ENCODE peak calls at places on chromosomes 2 and 18, in nine cellular contexts. X is neural progenitor cell, L is IMR-90, R is cardiac muscle cell, Z is left ventricle myocardium inferior, Q is heart left ventricle, W is K562, K is prostate gland, V is right cardiac atrium. N is an unnamed sample. For H3K4me1, the result is how much of the 10 kb centered on the place peaks cover.

GRCh38 chr2:222504714-222505113 is 80.4 kb downstream of the SGPP2 start:
- DNase-seq in X (no peak), L (no peak), R (no peak), Z (no peak), Q (no peak), W (no peak), K (no peak), V (no peak), N (no peak)

GRCh38 chr2:197378494-197378972 is 56.3 kb downstream of the SF3B1 start:
- DNase-seq in X (peak), L (peak), R (peak), Z (no peak), Q (no peak), W (peak), K (peak), V (no peak), N (no peak)

GRCh38 chr2:56130463-56131070 is 53.2 kb upstream of the CCDC85A start:
- DNase-seq in X (peak), L (peak), R (peak), Z (no peak), Q (no peak), W (peak), K (no peak), V (no peak), N (no peak)

GRCh38 chr18:7815797-7816196 is 248.7 kb downstream of the PTPRM start:
- DNase-seq in X (no peak), L (no peak), R (no peak), Z (no peak), Q (no peak), W (no peak), K (no peak), V (no peak), N (no peak)

GRCh38 chr18:8949206-8949605 is 153.3 kb upstream of the NDUFV2 start:
- DNase-seq in X (no peak), L (peak), R (no peak), Z (no peak), Q (no peak), W (no peak), K (no peak), V (no peak), N (no peak)

GRCh38 chr2:215540646-215541045 is 104.8 kb upstream of the FN1 start:
- DNase-seq in X (no peak), L (peak), R (no peak), Z (no peak), Q (no peak), W (no peak), K (no peak), V (no peak), N (no peak)

GRCh38 chr2:88765154-88765948 is 73.9 kb downstream of the RPIA start:
- DNase-seq in X (peak), L (peak), R (peak), Z (no peak), Q (peak), W (no peak), K (no peak), V (peak), N (no peak)

GRCh38 chr2:1032030-1032429 is 81.4 kb downstream of the SNTG2 start:
- DNase-seq in X (no peak), L (no peak), R (no peak), Z (no peak), Q (no peak), W (no peak), K (no peak), V (no peak), N (no peak)

GRCh38 chr2:71503827-71504226 is 50.5 kb downstream of the DYSF start:
- DNase-seq in X (no peak), L (no peak), R (peak), Z (peak), Q (peak), W (no peak), K (no peak), V (peak), N (no peak)

GRCh38 chr2:161418715-161419337 is 2.7 kb downstream of the TBR1 start:
- DNase-seq in X (peak), L (peak), R (peak), Z (no peak), Q (no peak), W (peak), K (no peak), V (no peak), N (no peak)

GRCh38 chr2:210399440-210400041 is 77.0 kb downstream of the LANCL1 start:
- DNase-seq in X (no peak), L (peak), R (peak), Z (no peak), Q (no peak), W (no peak), K (no peak), V (no peak), N (no peak)

GRCh38 chr2:167069855-167070254 is 181.6 kb downstream of the XIRP2 start:
- DNase-seq in X (no peak), L (peak), R (no peak), Z (no peak), Q (no peak), W (no peak), K (no peak), V (no peak), N (no peak)

GRCh38 chr18:8367217-8367988 is 241.8 kb upstream of the RAB12 start:
- DNase-seq in X (peak), L (no peak), R (peak), Z (no peak), Q (no peak), W (peak), K (peak), V (peak), N (no peak)

GRCh38 chr18:32333781-32334180 is 136.9 kb downstream of the GAREM1 start:
- DNase-seq in X (peak), L (no peak), R (no peak), Z (no peak), Q (peak), W (no peak), K (peak), V (no peak), N (no peak)

GRCh38 chr18:74457043-74457742 is at the start of gene DIPK1C:
- DNase-seq in X (peak), L (no peak), R (peak), Z (peak), Q (peak), W (no peak), K (no peak), V (no peak), N (no peak)

GRCh38 chr18:27501651-27502050 is 316.5 kb upstream of the CHST9 start:
- DNase-seq in X (no peak), L (no peak), R (no peak), Z (no peak), Q (no peak), W (no peak), K (no peak), V (no peak), N (no peak)

GRCh38 chr2:214830794-214831346 is 21.4 kb upstream of the BARD1 start:
- DNase-seq in X (peak), L (peak), R (no peak), Z (no peak), Q (no peak), W (peak), K (no peak), V (no peak), N (no peak)

GRCh38 chr2:43453771-43454170 is 142.1 kb downstream of the THADA start:
- DNase-seq in X (no peak), L (no peak), R (no peak), Z (no peak), Q (no peak), W (no peak), K (no peak), V (no peak), N (no peak)

GRCh38 chr18:77096031-77096371 is 36.6 kb downstream of the MBP start:
- DNase-seq in X (no peak), L (no peak), R (no peak), Z (no peak), Q (no peak), W (no peak), K (no peak), V (no peak), N (no peak)

GRCh38 chr2:16508061-16508851 is 157.4 kb downstream of the CYRIA start:
- DNase-seq in X (peak), L (no peak), R (peak), Z (peak), Q (peak), W (peak), K (peak), V (peak), N (no peak)

GRCh38 chr18:59502222-59502898 is 143.3 kb upstream of the LMAN1 start:
- DNase-seq in X (no peak), L (peak), R (peak), Z (peak), Q (peak), W (no peak), K (peak), V (peak), N (no peak)

GRCh38 chr2:84701880-84702279 is 179.0 kb downstream of the TRABD2A start:
- DNase-seq in X (no peak), L (peak), R (no peak), Z (no peak), Q (no peak), W (no peak), K (no peak), V (no peak), N (no peak)

GRCh38 chr2:152098033-152098797 is 629 bp downstream of the CACNB4 start:
- DNase-seq in X (peak), L (no peak), R (peak), Z (peak), Q (peak), W (no peak), K (peak), V (peak), N (peak)

GRCh38 chr18:45662468-45662867 is 47.2 kb downstream of the SLC14A2 start:
- DNase-seq in X (no peak), L (peak), R (no peak), Z (no peak), Q (no peak), W (no peak), K (no peak), V (no peak), N (peak)

GRCh38 chr18:77314952-77315351 is 65.3 kb downstream of the GALR1 start:
- DNase-seq in X (no peak), L (no peak), R (no peak), Z (no peak), Q (no peak), W (no peak), K (no peak), V (no peak), N (no peak)

GRCh38 chr2:23199115-23199918 is 185.7 kb upstream of the KLHL29 start:
- DNase-seq in X (peak), L (peak), R (no peak), Z (no peak), Q (no peak), W (peak), K (no peak), V (no peak), N (no peak)

GRCh38 chr2:65658253-65658652 is 225.9 kb upstream of the SPRED2 start:
- DNase-seq in X (no peak), L (no peak), R (no peak), Z (no peak), Q (no peak), W (no peak), K (no peak), V (no peak), N (no peak)
- H3K4me1 ChIP-seq in X (under half), L (under half), R (under half), Z (under half), Q (under half), W (under half), K (under half), V (under half), N (under half)

DNA sequence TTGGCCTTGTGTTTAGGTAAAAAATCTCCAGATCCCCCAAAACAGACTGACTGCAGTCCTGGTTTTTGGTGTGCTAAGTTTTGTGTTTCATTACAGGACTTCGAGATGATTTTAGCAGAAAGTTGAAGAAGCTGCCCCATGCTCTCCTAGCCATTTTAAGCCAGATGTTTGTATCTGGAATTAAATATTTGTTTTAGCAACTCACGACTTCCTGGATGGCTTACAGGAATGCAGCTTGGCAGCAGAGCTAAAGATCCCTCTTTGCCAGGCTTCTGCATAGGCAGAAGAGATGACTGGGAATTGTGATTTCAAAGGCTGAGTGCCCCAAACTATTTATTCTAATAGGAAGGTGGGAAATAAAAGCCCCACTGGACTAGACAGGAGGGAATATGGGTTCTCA is 31.1 kb downstream of the ONECUT2 start:
- DNase-seq in X (no peak), L (no peak), R (no peak), Z (no peak), Q (no peak), W (no peak), K (no peak), V (no peak), N (no peak)
- H3K4me3 ChIP-seq in X (no peak), L (no peak), R (no peak), Z (no peak), Q (no peak), W (no peak), K (no peak), V (no peak), N (no peak)

DNA sequence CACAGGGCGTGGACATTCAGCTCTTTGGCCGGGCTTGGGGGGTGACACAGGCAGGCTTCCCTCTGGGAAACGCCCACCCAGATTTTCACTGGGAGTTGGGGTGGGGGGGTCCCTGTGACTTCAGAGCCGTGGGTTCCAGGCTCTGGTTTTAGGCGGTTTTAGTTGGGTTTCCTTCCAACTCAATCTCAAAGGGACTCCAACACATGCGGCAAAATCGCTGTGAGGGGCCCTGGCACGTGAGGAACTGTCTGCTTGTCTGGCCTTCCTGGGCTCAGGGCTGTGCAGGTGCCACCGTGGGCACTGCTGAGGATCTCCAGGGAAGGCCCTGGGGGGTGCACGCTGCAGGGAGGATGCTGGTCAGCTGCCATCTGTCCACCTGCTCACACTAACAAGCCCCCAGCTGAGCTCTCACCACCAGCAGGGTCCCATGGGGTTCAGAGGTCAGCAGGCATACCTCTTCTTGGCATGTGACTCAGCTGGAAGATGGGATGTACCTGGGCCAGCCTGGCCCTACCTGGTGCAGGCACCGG is 11.7 kb downstream of the HS6ST1 start:
- DNase-seq in X (no peak), L (no peak), R (no peak), Z (peak), Q (peak), W (no peak), K (no peak), V (no peak), N (no peak)
- H3K4me1 ChIP-seq in X (under half), L (half or more), R (under half), Z (half or more), Q (half or more), W (half or more), K (under half), V (under half), N (half or more)

GRCh38 chr2:231357048-231357447 is 38.5 kb upstream of the B3GNT7 start:
- DNase-seq in X (no peak), L (no peak), R (no peak), Z (peak), Q (no peak), W (no peak), K (no peak), V (no peak), N (no peak)

GRCh38 chr2:231357931-231358330 is 37.6 kb upstream of the B3GNT7 start:
- DNase-seq in X (no peak), L (no peak), R (no peak), Z (no peak), Q (no peak), W (no peak), K (no peak), V (no peak), N (no peak)

GRCh38 chr2:231353469-231353868 is 42.0 kb upstream of the B3GNT7 start:
- DNase-seq in X (no peak), L (no peak), R (no peak), Z (no peak), Q (no peak), W (no peak), K (no peak), V (no peak), N (no peak)

GRCh38 chr2:231356474-231356849 is 39.0 kb upstream of the B3GNT7 start:
- DNase-seq in X (no peak), L (peak), R (no peak), Z (no peak), Q (no peak), W (no peak), K (no peak), V (no peak), N (no peak)

GRCh38 chr2:231355802-231356473 is 39.6 kb upstream of the B3GNT7 start:
- DNase-seq in X (peak), L (no peak), R (no peak), Z (peak), Q (peak), W (no peak), K (no peak), V (no peak), N (no peak)
- H3K4me3 ChIP-seq in X (no peak), L (no peak), R (no peak), Z (peak), Q (peak), W (no peak), K (no peak), V (no peak), N (no peak)

GRCh38 chr2:164779383-164780057 is 62.1 kb downstream of the COBLL1 start:
- DNase-seq in X (no peak), L (no peak), R (no peak), Z (peak), Q (no peak), W (no peak), K (no peak), V (no peak), N (no peak)
- H3K4me1 ChIP-seq in X (under half), L (under half), R (under half), Z (half or more), Q (half or more), W (under half), K (under half), V (under half), N (under half)

GRCh38 chr2:231667096-231667427 is 41.3 kb upstream of the PTMA start:
- DNase-seq in X (no peak), L (no peak), R (no peak), Z (no peak), Q (no peak), W (no peak), K (no peak), V (no peak), N (no peak)

GRCh38 chr2:231664727-231665126 is 43.6 kb upstream of the PTMA start:
- DNase-seq in X (peak), L (no peak), R (no peak), Z (no peak), Q (no peak), W (peak), K (no peak), V (peak), N (no peak)

GRCh38 chr2:231666171-231667095 is 41.9 kb upstream of the PTMA start:
- DNase-seq in X (peak), L (peak), R (peak), Z (peak), Q (peak), W (peak), K (peak), V (peak), N (peak)

GRCh38 chr2:231663458-231664290 is 44.7 kb upstream of the PTMA start:
- DNase-seq in X (peak), L (no peak), R (no peak), Z (no peak), Q (no peak), W (no peak), K (no peak), V (peak), N (no peak)

DNA sequence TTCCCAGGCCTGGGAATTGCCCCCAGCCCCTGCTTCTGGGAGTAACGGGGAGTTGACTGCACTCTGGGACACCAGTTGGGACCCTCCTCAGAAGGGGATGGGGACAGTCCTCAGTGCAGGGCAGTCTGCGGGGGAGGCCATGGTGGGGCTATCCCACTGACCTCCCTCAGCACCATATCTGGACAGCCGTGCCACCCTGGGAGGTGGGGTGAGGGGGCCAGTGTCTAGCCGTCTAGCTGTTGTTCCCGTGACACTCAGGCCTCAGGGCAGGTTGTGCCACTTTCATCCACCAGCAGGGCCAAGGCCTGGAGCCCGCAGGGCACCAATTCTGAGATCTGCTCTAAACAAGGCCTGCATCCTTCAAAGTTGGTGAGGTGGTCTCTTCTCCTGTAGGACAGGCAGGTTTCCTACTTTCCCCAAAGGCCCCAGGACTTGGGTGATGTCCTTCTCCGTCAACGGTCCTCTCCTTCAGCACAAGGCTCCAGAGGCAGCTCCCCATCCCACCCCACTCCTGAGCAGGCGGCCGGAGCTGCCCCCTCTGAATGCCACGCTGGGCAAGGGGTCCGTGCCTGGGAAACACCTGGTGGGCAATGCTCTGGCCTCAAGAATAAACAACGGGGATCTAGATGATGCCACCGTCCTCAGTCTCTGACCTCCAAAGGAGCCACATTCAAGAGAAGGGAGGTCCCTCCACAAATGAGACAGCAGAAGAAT is 43.0 kb upstream of the PTMA start:
- DNase-seq in X (no peak), L (no peak), R (no peak), Z (no peak), Q (no peak), W (no peak), K (no peak), V (no peak), N (no peak)
- H3K4me3 ChIP-seq in X (no peak), L (no peak), R (no peak), Z (peak), Q (peak), W (no peak), K (no peak), V (no peak), N (peak)

DNA sequence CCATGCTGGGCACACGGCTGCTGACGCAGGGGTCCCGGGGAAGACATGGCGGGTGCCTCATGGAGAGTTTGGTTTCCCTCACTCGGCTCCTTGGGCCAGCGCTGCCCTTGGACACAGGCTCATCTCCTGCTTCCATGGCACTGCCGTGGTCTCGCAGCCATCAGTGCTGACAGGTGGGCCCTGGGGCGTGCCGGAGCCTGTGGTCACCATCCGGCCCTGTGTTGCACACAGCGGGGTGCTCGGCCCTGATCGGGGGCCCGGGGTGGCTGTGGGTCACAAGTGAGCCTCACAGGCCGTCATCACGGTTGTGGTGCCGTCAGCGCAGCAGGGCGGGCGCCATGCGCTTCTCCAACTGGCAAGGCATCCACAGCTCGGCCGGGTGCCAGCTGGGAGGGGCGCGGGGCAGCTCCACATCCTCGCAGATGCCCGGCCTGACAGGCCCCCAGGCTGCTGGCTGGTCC is 582 bp downstream of the RTP5 start:
- DNase-seq in X (no peak), L (no peak), R (no peak), Z (no peak), Q (peak), W (no peak), K (no peak), V (peak), N (no peak)
- H3K4me1 ChIP-seq in X (under half), L (under half), R (under half), Z (under half), Q (under half), W (half or more), K (under half), V (under half), N (under half)